ENCODE peak calls at places on chromosomes 4 and X, in four cellular contexts. F is GM23248, P is GM23338, Z is SK-N-SH. J is an unnamed sample. For H3K9me2 and H3K4me1, the result is how much of the 10 kb centered on the place peaks cover.

GRCh38 chr4:139511320-139511719 is 44.7 kb downstream of the SETD7 start:
- DNase-seq in F (no peak), P (no peak), Z (no peak), J (no peak)

GRCh38 chrX:3176439-3176820 is 135.2 kb downstream of the ARSF start:
- DNase-seq in F (peak), P (no peak), Z (no peak), J (no peak)

GRCh38 chr4:6199344-6199921 is 916 bp downstream of the JAKMIP1 start:
- DNase-seq in F (no peak), P (peak), Z (peak), J (no peak)

GRCh38 chr4:100462206-100462605 is 55.6 kb downstream of the EMCN start:
- DNase-seq in F (peak), P (no peak), Z (no peak), J (no peak)

GRCh38 chrX:69262036-69262905 is 97.0 kb upstream of the PJA1 start:
- DNase-seq in F (peak), P (no peak), Z (no peak), J (no peak)

GRCh38 chrX:101956556-101956955 is 24.7 kb upstream of the ZMAT1 start:
- DNase-seq in F (no peak), P (no peak), Z (no peak), J (no peak)

GRCh38 chrX:134999469-134999868 is 8.7 kb downstream of the SMIM10 start:
- DNase-seq in F (peak), P (peak), Z (peak), J (peak)

GRCh38 chrX:96182366-96182765 is 502.3 kb upstream of the DIAPH2 start:
- DNase-seq in F (peak), P (peak), Z (peak), J (peak)

GRCh38 chr4:86918539-86919072 is 16.2 kb upstream of the AFF1 start:
- DNase-seq in F (peak), P (no peak), Z (no peak), J (no peak)

GRCh38 chr4:22389240-22389871 is 126.5 kb downstream of the ADGRA3 start:
- DNase-seq in F (peak), P (peak), Z (peak), J (peak)

GRCh38 chr4:84499065-84499982 is at the start of gene NKX6-1:
- DNase-seq in F (peak), P (peak), Z (peak), J (no peak)

GRCh38 chr4:145375416-145375815 is 106.2 kb upstream of the SMAD1 start:
- DNase-seq in F (no peak), P (no peak), Z (peak), J (no peak)

GRCh38 chr4:130747842-130748241 is 1651.9 kb downstream of the C4orf33 start:
- DNase-seq in F (no peak), P (peak), Z (no peak), J (peak)

GRCh38 chr4:185559913-185560281 is 24.6 kb upstream of the PDLIM3 start:
- DNase-seq in F (peak), P (no peak), Z (no peak), J (no peak)

GRCh38 chr4:40193018-40193571 is 3.7 kb upstream of the RHOH start:
- DNase-seq in F (no peak), P (no peak), Z (no peak), J (no peak)

GRCh38 chr4:93791570-93792195 is 36.9 kb upstream of the ATOH1 start:
- DNase-seq in F (peak), P (peak), Z (peak), J (peak)

GRCh38 chr4:93788712-93789111 is 39.8 kb upstream of the ATOH1 start:
- DNase-seq in F (peak), P (peak), Z (peak), J (peak)

GRCh38 chr4:93781198-93781597 is 47.4 kb upstream of the ATOH1 start:
- DNase-seq in F (no peak), P (no peak), Z (no peak), J (no peak)

DNA sequence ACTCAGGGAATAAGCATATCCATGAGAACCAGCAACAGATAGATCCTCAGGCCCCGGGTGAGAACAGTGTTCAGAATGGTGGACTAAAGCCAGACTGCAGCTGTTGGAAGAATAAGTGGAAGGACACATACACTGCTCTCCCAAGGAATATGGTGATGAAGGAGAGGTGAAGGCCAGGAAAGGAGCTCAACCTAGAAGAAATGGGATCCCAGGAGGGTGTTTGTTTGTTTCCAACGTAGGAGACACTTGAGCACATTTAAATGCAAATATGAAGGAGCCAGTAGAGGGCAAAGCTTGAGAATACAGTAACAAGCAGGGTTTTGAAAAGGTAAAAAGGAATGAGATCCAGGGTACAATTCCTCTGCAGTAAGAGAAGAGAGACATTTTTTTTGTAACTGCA is 42.4 kb upstream of the ATOH1 start:
- DNase-seq in F (no peak), P (no peak), Z (no peak), J (no peak)
- H3K9me2 ChIP-seq in F (under half), P (under half), Z (under half), J (under half)

DNA sequence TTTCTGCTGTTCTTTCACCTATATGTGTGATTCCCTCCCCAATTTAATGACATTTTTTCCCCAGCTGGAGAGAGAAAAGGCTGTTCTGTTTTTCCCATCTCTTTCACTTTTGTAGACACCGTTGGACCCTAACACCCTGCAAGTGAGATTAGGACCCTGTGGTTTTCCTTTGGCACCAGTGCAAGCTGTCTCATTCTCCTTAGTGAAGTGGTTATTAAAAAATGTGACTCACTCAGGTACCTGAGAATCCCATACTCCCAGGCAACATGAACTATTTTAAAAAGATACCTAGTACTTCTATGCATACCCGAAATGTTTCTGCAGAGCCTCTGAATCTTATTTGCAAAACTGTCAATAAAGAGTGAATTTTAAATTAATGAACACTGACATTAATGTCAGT is 175.7 kb upstream of the TBC1D9 start:
- DNase-seq in F (no peak), P (no peak), Z (no peak), J (no peak)
- H3K4me1 ChIP-seq in F (under half), P (under half), Z (under half), J (under half)

GRCh38 chr4:38422850-38423249 is 241.1 kb upstream of the KLF3 start:
- DNase-seq in F (no peak), P (no peak), Z (no peak), J (no peak)
- H3K9me2 ChIP-seq in F (under half), P (under half), Z (under half), J (under half)

DNA sequence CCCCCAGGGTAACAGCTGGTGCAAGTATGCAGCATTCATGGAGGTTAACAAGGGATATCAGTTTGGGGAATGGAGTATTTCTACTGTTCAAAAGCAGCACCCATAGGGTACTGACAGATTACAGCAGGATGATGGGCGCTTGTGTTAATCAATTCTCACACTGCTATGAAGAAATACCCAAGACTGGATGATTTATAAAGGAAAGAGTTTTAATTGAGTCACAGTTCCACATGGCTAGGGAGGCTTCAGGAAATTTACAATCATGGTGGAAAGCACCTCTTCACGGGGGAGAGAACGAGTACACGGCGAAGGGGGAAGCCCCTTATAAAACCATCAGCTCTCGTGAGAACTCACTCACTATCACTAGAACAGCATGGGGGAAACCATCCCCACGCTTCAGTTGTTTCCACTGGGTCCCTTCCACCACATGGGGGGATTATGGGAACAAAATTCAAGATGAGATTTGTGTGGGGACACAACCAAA is 64.1 kb downstream of the TNIP2 start:
- DNase-seq in F (no peak), P (no peak), Z (no peak), J (no peak)
- H3K4me1 ChIP-seq in F (under half), P (under half), Z (under half), J (half or more)

GRCh38 chr4:45661893-45662292 is 462.0 kb downstream of the GABRG1 start:
- DNase-seq in F (no peak), P (no peak), Z (no peak), J (no peak)

GRCh38 chr4:45668086-45668485 is 455.8 kb downstream of the GABRG1 start:
- DNase-seq in F (no peak), P (no peak), Z (no peak), J (no peak)

GRCh38 chr4:45663495-45664148 is 460.2 kb downstream of the GABRG1 start:
- DNase-seq in F (peak), P (no peak), Z (no peak), J (no peak)

DNA sequence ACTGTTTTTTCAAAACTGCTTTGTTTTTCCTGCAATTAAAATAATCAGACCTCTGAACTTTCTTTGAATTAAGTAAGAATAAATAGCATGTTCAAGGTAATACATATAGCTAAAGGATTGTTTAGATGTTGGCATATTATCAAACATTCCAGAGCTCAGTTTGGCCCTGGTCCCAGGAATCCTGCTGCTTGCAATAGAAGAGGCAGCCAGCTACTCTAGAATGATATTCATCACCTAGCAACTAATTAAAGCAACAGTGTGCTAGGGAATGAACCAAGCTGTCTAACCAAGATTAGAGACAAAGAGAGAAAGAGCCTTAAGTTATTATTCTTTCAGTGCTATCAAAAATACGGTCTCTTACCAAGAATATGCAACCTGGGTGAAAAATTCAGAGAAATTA is 460.9 kb downstream of the GABRG1 start:
- DNase-seq in F (peak), P (peak), Z (no peak), J (no peak)
- H3K9me2 ChIP-seq in F (under half), P (under half), Z (under half), J (under half)

DNA sequence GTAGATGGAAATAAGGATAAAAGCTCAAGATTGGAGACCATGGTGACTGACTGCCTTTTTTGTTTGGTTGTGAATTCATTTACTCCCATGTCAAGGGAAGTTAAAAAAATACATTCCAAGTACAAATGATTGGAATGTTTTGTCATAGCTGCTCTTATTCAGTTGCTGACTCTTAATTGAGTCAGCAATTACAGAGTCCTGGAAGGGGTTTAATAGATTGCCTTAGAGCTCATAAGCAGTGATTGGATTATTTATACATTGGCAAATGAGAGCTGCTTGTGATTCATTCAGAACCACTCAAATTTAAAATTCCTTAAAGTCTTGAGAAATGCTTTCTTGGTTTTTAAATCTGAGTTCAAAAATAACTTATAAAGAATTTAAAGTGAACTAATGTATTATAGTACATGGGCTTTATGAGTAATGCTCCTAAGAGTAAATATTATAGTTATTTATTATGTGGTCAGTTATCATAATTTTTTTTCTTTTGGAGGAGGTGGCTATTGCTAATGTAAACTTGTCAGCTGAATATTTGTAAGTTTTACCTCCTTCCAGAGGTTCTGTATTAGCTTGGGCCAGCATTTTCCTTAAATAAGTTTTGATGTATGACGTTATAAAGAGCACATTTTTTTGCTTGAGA is 13.6 kb downstream of the JADE1 start:
- DNase-seq in F (peak), P (no peak), Z (no peak), J (no peak)
- H3K4me1 ChIP-seq in F (half or more), P (half or more), Z (under half), J (half or more)